ENCODE peak calls at places on chromosomes 6 and 20, in six cellular contexts. One of them, this sample, is unnamed. For H3K36me3, the result is how much of the 10 kb centered on the place peaks cover.

GRCh38 chr6:138662474-138662873 is 111.1 kb upstream of the CCDC28A start:
- DNase-seq in GM12878: no peak
- DNase-seq in K562: no peak
- DNase-seq in HCT116: no peak
- DNase-seq in H1: no peak
- DNase-seq in HepG2: peak
- DNase-seq in this sample: no peak

GRCh38 chr20:39042279-39043150 is 80.4 kb downstream of the DHX35 start:
- DNase-seq in GM12878: no peak
- DNase-seq in K562: no peak
- DNase-seq in HCT116: no peak
- DNase-seq in H1: no peak
- DNase-seq in HepG2: no peak
- DNase-seq in this sample: no peak

GRCh38 chr20:37955511-37955910 is 52.6 kb downstream of the VSTM2L start:
- DNase-seq in GM12878: no peak
- DNase-seq in K562: no peak
- DNase-seq in HCT116: no peak
- DNase-seq in H1: no peak
- DNase-seq in HepG2: no peak
- DNase-seq in this sample: no peak

GRCh38 chr20:51042657-51043247 is 19.8 kb upstream of the KCNG1 start:
- DNase-seq in GM12878: no peak
- DNase-seq in K562: no peak
- DNase-seq in HCT116: peak
- DNase-seq in H1: no peak
- DNase-seq in HepG2: peak
- DNase-seq in this sample: no peak

GRCh38 chr6:113854531-113855499 is 2.3 kb upstream of the MARCKS start:
- DNase-seq in GM12878: no peak
- DNase-seq in K562: peak
- DNase-seq in HCT116: no peak
- DNase-seq in H1: no peak
- DNase-seq in HepG2: peak
- DNase-seq in this sample: peak

GRCh38 chr6:41775293-41775882 is 4.3 kb downstream of the FRS3 start:
- DNase-seq in GM12878: no peak
- DNase-seq in K562: no peak
- DNase-seq in HCT116: no peak
- DNase-seq in H1: no peak
- DNase-seq in HepG2: no peak
- DNase-seq in this sample: no peak

GRCh38 chr6:89602136-89602535 is 36.4 kb downstream of the LYRM2 start:
- DNase-seq in GM12878: no peak
- DNase-seq in K562: no peak
- DNase-seq in HCT116: no peak
- DNase-seq in H1: no peak
- DNase-seq in HepG2: no peak
- DNase-seq in this sample: no peak

GRCh38 chr6:150485559-150486517 is 113.8 kb upstream of the PLEKHG1 start:
- DNase-seq in GM12878: no peak
- DNase-seq in K562: no peak
- DNase-seq in HCT116: no peak
- DNase-seq in H1: no peak
- DNase-seq in HepG2: no peak
- DNase-seq in this sample: no peak

GRCh38 chr6:8085053-8085511 is 17.3 kb downstream of the EEF1E1 start:
- DNase-seq in GM12878: no peak
- DNase-seq in K562: peak
- DNase-seq in HCT116: peak
- DNase-seq in H1: no peak
- DNase-seq in HepG2: peak
- DNase-seq in this sample: no peak

GRCh38 chr20:50169329-50169823 is 15.9 kb upstream of the PEDS1 start:
- DNase-seq in GM12878: no peak
- DNase-seq in K562: peak
- DNase-seq in HCT116: no peak
- DNase-seq in H1: no peak
- DNase-seq in HepG2: peak
- DNase-seq in this sample: peak

GRCh38 chr20:62117658-62118057 is 4.6 kb upstream of the LSM14B start:
- DNase-seq in GM12878: no peak
- DNase-seq in K562: no peak
- DNase-seq in HCT116: no peak
- DNase-seq in H1: no peak
- DNase-seq in HepG2: no peak
- DNase-seq in this sample: no peak

GRCh38 chr6:35146453-35146852 is 5.3 kb upstream of the TCP11 start:
- DNase-seq in GM12878: no peak
- DNase-seq in K562: peak
- DNase-seq in HCT116: peak
- DNase-seq in H1: no peak
- DNase-seq in HepG2: peak
- DNase-seq in this sample: peak

GRCh38 chr6:16540804-16541752 is 220.2 kb downstream of the ATXN1 start:
- DNase-seq in GM12878: no peak
- DNase-seq in K562: no peak
- DNase-seq in HCT116: no peak
- DNase-seq in H1: no peak
- DNase-seq in HepG2: no peak
- DNase-seq in this sample: no peak

GRCh38 chr20:35395728-35396127 is 16.0 kb downstream of the UQCC1 start:
- DNase-seq in GM12878: no peak
- DNase-seq in K562: no peak
- DNase-seq in HCT116: no peak
- DNase-seq in H1: no peak
- DNase-seq in HepG2: no peak
- DNase-seq in this sample: peak

GRCh38 chr20:40493071-40493470 is 196.0 kb downstream of the MAFB start:
- DNase-seq in GM12878: no peak
- DNase-seq in K562: no peak
- DNase-seq in HCT116: no peak
- DNase-seq in H1: no peak
- DNase-seq in HepG2: no peak
- DNase-seq in this sample: no peak

GRCh38 chr20:63733117-63733516 is 3.3 kb upstream of the LIME1 start:
- DNase-seq in GM12878: no peak
- DNase-seq in K562: no peak
- DNase-seq in HCT116: no peak
- DNase-seq in H1: no peak
- DNase-seq in HepG2: no peak
- DNase-seq in this sample: no peak

GRCh38 chr6:132684267-132684666 is 25.3 kb upstream of the TAAR1 start:
- DNase-seq in GM12878: no peak
- DNase-seq in K562: no peak
- DNase-seq in HCT116: no peak
- DNase-seq in H1: no peak
- DNase-seq in HepG2: no peak
- DNase-seq in this sample: no peak

GRCh38 chr6:149234051-149234962 is 83.2 kb upstream of the TAB2 start:
- DNase-seq in GM12878: no peak
- DNase-seq in K562: no peak
- DNase-seq in HCT116: peak
- DNase-seq in H1: no peak
- DNase-seq in HepG2: no peak
- DNase-seq in this sample: no peak

GRCh38 chr6:54646551-54647300 is 199.8 kb upstream of the FAM83B start:
- DNase-seq in GM12878: no peak
- DNase-seq in K562: no peak
- DNase-seq in HCT116: no peak
- DNase-seq in H1: no peak
- DNase-seq in HepG2: no peak
- DNase-seq in this sample: no peak

GRCh38 chr20:15925376-15925775 is 647.9 kb downstream of the KIF16B start:
- DNase-seq in GM12878: no peak
- DNase-seq in K562: no peak
- DNase-seq in HCT116: no peak
- DNase-seq in H1: no peak
- DNase-seq in HepG2: no peak
- DNase-seq in this sample: no peak

DNA sequence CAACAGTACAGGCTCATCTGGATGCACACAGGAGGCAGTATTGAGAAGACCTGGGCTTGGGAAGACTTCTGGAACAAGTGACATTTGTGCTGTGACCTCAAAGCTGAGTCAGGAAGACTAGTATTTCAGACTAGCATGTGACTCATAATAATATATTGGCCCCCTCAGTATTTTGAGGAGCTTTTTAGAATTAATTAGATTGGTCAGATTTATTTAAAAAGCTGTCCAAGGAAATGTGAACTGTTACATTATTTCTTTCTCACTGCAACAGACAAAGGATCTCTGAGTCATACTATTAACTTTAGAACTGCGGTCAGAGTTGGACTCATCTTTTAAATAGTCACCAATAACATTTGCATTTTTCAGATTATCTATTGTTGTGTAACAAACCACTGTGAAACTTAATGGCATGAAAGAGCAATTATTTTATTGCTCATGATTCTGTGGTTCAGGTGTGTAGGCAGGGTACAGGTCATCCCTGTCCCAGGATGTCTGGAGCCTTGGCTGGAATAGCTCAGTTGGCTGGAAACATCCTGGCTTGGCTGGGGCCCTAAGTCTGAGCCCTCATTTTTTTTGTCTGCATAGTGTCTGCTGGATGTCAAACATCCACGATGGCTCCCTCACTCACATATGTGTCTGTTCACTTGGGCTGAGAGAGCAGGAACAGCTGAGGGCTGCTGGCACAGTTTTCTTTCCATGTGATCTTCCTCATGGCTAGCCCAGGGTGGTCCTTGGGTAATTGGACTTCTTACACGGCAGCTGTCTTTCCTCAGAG is 46.8 kb downstream of the MAP3K4 start:
- DNase-seq in GM12878: peak
- DNase-seq in K562: no peak
- DNase-seq in HCT116: peak
- DNase-seq in H1: no peak
- DNase-seq in HepG2: no peak
- DNase-seq in this sample: no peak
- H3K36me3 ChIP-seq in GM12878: under half
- H3K36me3 ChIP-seq in K562: half or more
- H3K36me3 ChIP-seq in HCT116: under half
- H3K36me3 ChIP-seq in H1: under half
- H3K36me3 ChIP-seq in HepG2: under half
- H3K36me3 ChIP-seq in this sample: under half

GRCh38 chr20:57130160-57130772 is 136.2 kb downstream of the BMP7 start:
- DNase-seq in GM12878: no peak
- DNase-seq in K562: no peak
- DNase-seq in HCT116: no peak
- DNase-seq in H1: no peak
- DNase-seq in HepG2: peak
- DNase-seq in this sample: no peak

GRCh38 chr20:57126481-57127092 is 139.9 kb downstream of the BMP7 start:
- DNase-seq in GM12878: no peak
- DNase-seq in K562: no peak
- DNase-seq in HCT116: no peak
- DNase-seq in H1: no peak
- DNase-seq in HepG2: no peak
- DNase-seq in this sample: no peak

GRCh38 chr20:57129303-57129702 is 137.1 kb downstream of the BMP7 start:
- DNase-seq in GM12878: no peak
- DNase-seq in K562: no peak
- DNase-seq in HCT116: no peak
- DNase-seq in H1: no peak
- DNase-seq in HepG2: no peak
- DNase-seq in this sample: no peak

GRCh38 chr20:57131077-57131476 is 135.4 kb downstream of the BMP7 start:
- DNase-seq in GM12878: no peak
- DNase-seq in K562: no peak
- DNase-seq in HCT116: no peak
- DNase-seq in H1: no peak
- DNase-seq in HepG2: no peak
- DNase-seq in this sample: no peak

GRCh38 chr20:57128051-57128757 is 138.2 kb downstream of the BMP7 start:
- DNase-seq in GM12878: no peak
- DNase-seq in K562: no peak
- DNase-seq in HCT116: no peak
- DNase-seq in H1: no peak
- DNase-seq in HepG2: no peak
- DNase-seq in this sample: no peak
- TF ChIP-seq JUND in GM12878: no peak
- TF ChIP-seq JUND in K562: no peak
- TF ChIP-seq JUND in HCT116: no peak
- TF ChIP-seq JUND in H1: no peak
- TF ChIP-seq JUND in HepG2: no peak
- TF ChIP-seq JUND in this sample: no peak

GRCh38 chr20:24971702-24972101 is 20.8 kb downstream of the APMAP start:
- DNase-seq in GM12878: no peak
- DNase-seq in K562: no peak
- DNase-seq in HCT116: no peak
- DNase-seq in H1: no peak
- DNase-seq in HepG2: no peak
- DNase-seq in this sample: no peak

GRCh38 chr20:24970030-24970553 is 21.0 kb downstream of the CST7 start:
- DNase-seq in GM12878: no peak
- DNase-seq in K562: no peak
- DNase-seq in HCT116: no peak
- DNase-seq in H1: no peak
- DNase-seq in HepG2: no peak
- DNase-seq in this sample: no peak

GRCh38 chr20:24972341-24972740 is 20.2 kb downstream of the APMAP start:
- DNase-seq in GM12878: no peak
- DNase-seq in K562: no peak
- DNase-seq in HCT116: no peak
- DNase-seq in H1: no peak
- DNase-seq in HepG2: no peak
- DNase-seq in this sample: no peak

GRCh38 chr20:24969203-24970029 is 20.3 kb downstream of the CST7 start:
- DNase-seq in GM12878: no peak
- DNase-seq in K562: no peak
- DNase-seq in HCT116: no peak
- DNase-seq in H1: no peak
- DNase-seq in HepG2: no peak
- DNase-seq in this sample: no peak

GRCh38 chr20:24970743-24971142 is 21.7 kb downstream of the CST7 start:
- DNase-seq in GM12878: no peak
- DNase-seq in K562: no peak
- DNase-seq in HCT116: no peak
- DNase-seq in H1: no peak
- DNase-seq in HepG2: no peak
- DNase-seq in this sample: no peak
- H3K36me3 ChIP-seq in GM12878: under half
- H3K36me3 ChIP-seq in K562: under half
- H3K36me3 ChIP-seq in HCT116: under half
- H3K36me3 ChIP-seq in H1: under half
- H3K36me3 ChIP-seq in HepG2: under half
- H3K36me3 ChIP-seq in this sample: half or more

DNA sequence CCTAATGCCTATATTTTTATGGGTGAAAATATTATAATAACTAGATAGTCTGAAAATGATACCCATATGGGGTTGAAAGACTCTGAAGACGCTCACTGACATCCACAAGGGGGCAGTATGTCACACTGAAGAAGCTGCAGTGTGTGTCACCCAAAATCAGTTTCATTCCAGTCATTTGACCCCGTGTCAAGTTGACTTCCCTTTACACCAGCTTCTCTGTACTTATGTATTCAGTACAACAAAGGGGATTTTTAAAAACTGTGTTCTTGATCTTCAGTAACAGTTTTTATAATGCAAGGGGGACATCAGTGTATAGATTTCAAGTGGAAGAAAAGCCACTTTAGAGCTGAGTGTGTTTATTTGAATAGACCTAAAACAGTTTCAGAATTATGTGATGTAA is 19.3 kb downstream of the FAXC start:
- DNase-seq in GM12878: peak
- DNase-seq in K562: peak
- DNase-seq in HCT116: peak
- DNase-seq in H1: no peak
- DNase-seq in HepG2: peak
- DNase-seq in this sample: peak
- TF ChIP-seq JUND in GM12878: no peak
- TF ChIP-seq JUND in K562: peak
- TF ChIP-seq JUND in HCT116: no peak
- TF ChIP-seq JUND in H1: peak
- TF ChIP-seq JUND in HepG2: no peak
- TF ChIP-seq JUND in this sample: no peak

This sample was measured in SK-N-SH.